ENCODE peak calls at places on chromosomes 12 and 14, in eight cellular contexts. One of them, this sample, is unnamed.
A peak's percentile ranks its signal among the peaks of the same experiment; 100 is the strongest.

GRCh38 chr14:102822311-102822863 is 45.1 kb downstream of the TRAF3 start:
- DNase-seq in HCT116: no peak
- DNase-seq in IMR-90: peak; percentile 28
- DNase-seq in H1: no peak
- DNase-seq in K562: no peak
- DNase-seq in SK-N-SH: no peak
- DNase-seq in GM12878: no peak
- DNase-seq in HepG2: no peak
- DNase-seq in this sample: no peak

GRCh38 chr14:54102051-54102456 is 145.4 kb upstream of the BMP4 start:
- DNase-seq in HCT116: no peak
- DNase-seq in IMR-90: no peak
- DNase-seq in H1: no peak
- DNase-seq in K562: no peak
- DNase-seq in SK-N-SH: no peak
- DNase-seq in GM12878: no peak
- DNase-seq in HepG2: peak; percentile 91
- DNase-seq in this sample: no peak

GRCh38 chr12:50401383-50402155 is 884 bp downstream of the LARP4 start:
- DNase-seq in HCT116: no peak
- DNase-seq in IMR-90: peak; percentile 51
- DNase-seq in H1: no peak
- DNase-seq in K562: no peak
- DNase-seq in SK-N-SH: no peak
- DNase-seq in GM12878: no peak
- DNase-seq in HepG2: no peak
- DNase-seq in this sample: peak; percentile 22

GRCh38 chr14:76267322-76268012 is 108.5 kb upstream of the ESRRB start:
- DNase-seq in HCT116: no peak
- DNase-seq in IMR-90: peak; percentile 21
- DNase-seq in H1: no peak
- DNase-seq in K562: no peak
- DNase-seq in SK-N-SH: peak; percentile 73
- DNase-seq in GM12878: no peak
- DNase-seq in HepG2: no peak
- DNase-seq in this sample: no peak

GRCh38 chr12:6962285-6963015 is 8.0 kb downstream of the PHB2 start:
- DNase-seq in HCT116: no peak
- DNase-seq in IMR-90: no peak
- DNase-seq in H1: no peak
- DNase-seq in K562: no peak
- DNase-seq in SK-N-SH: peak; percentile 35
- DNase-seq in GM12878: no peak
- DNase-seq in HepG2: no peak
- DNase-seq in this sample: no peak

GRCh38 chr12:63967358-63967757 is 122.9 kb downstream of the SRGAP1 start:
- DNase-seq in HCT116: peak; percentile 32
- DNase-seq in IMR-90: peak; percentile 72
- DNase-seq in H1: no peak
- DNase-seq in K562: no peak
- DNase-seq in SK-N-SH: no peak
- DNase-seq in GM12878: no peak
- DNase-seq in HepG2: no peak
- DNase-seq in this sample: no peak

GRCh38 chr12:75483411-75483810 is 2.9 kb downstream of the GLIPR1 start:
- DNase-seq in HCT116: no peak
- DNase-seq in IMR-90: no peak
- DNase-seq in H1: no peak
- DNase-seq in K562: no peak
- DNase-seq in SK-N-SH: no peak
- DNase-seq in GM12878: no peak
- DNase-seq in HepG2: no peak
- DNase-seq in this sample: no peak

GRCh38 chr14:102898776-102899515 is 23.5 kb upstream of the AMN start:
- DNase-seq in HCT116: no peak
- DNase-seq in IMR-90: no peak
- DNase-seq in H1: no peak
- DNase-seq in K562: no peak
- DNase-seq in SK-N-SH: peak; percentile 18
- DNase-seq in GM12878: peak; percentile 28
- DNase-seq in HepG2: no peak
- DNase-seq in this sample: no peak

GRCh38 chr14:53327716-53328115 is 174.6 kb upstream of the DDHD1 start:
- DNase-seq in HCT116: no peak
- DNase-seq in IMR-90: peak; percentile 69
- DNase-seq in H1: no peak
- DNase-seq in K562: no peak
- DNase-seq in SK-N-SH: no peak
- DNase-seq in GM12878: no peak
- DNase-seq in HepG2: no peak
- DNase-seq in this sample: no peak

GRCh38 chr14:21090194-21090939 is 8.1 kb downstream of the ZNF219 start:
- DNase-seq in HCT116: no peak
- DNase-seq in IMR-90: no peak
- DNase-seq in H1: no peak
- DNase-seq in K562: peak; percentile 36
- DNase-seq in SK-N-SH: peak; percentile 87
- DNase-seq in GM12878: no peak
- DNase-seq in HepG2: no peak
- DNase-seq in this sample: peak; percentile 58

GRCh38 chr14:89616425-89617141 is 199.6 kb upstream of the FOXN3 start:
- DNase-seq in HCT116: no peak
- DNase-seq in IMR-90: peak; percentile 39
- DNase-seq in H1: no peak
- DNase-seq in K562: no peak
- DNase-seq in SK-N-SH: peak; percentile 52
- DNase-seq in GM12878: no peak
- DNase-seq in HepG2: peak; percentile 29
- DNase-seq in this sample: no peak

GRCh38 chr14:32073537-32074189 is 3.4 kb upstream of the ARHGAP5 start:
- DNase-seq in HCT116: peak; percentile 82
- DNase-seq in IMR-90: peak; percentile 82
- DNase-seq in H1: no peak
- DNase-seq in K562: peak; percentile 52
- DNase-seq in SK-N-SH: peak; percentile 61
- DNase-seq in GM12878: peak; percentile 36
- DNase-seq in HepG2: peak; percentile 94
- DNase-seq in this sample: peak; percentile 71

GRCh38 chr12:58425481-58426392 is 484.4 kb downstream of the ATP23 start:
- DNase-seq in HCT116: peak; percentile 72
- DNase-seq in IMR-90: peak; percentile 94
- DNase-seq in H1: no peak
- DNase-seq in K562: no peak
- DNase-seq in SK-N-SH: no peak
- DNase-seq in GM12878: peak; percentile 73
- DNase-seq in HepG2: peak; percentile 37
- DNase-seq in this sample: peak; percentile 95

GRCh38 chr14:66443785-66444184 is 42.4 kb upstream of the CCDC196 start:
- DNase-seq in HCT116: no peak
- DNase-seq in IMR-90: no peak
- DNase-seq in H1: no peak
- DNase-seq in K562: no peak
- DNase-seq in SK-N-SH: no peak
- DNase-seq in GM12878: no peak
- DNase-seq in HepG2: no peak
- DNase-seq in this sample: no peak

GRCh38 chr14:105525861-105526780 is at the start of gene TMEM121:
- DNase-seq in HCT116: no peak
- DNase-seq in IMR-90: no peak
- DNase-seq in H1: no peak
- DNase-seq in K562: peak; percentile 45
- DNase-seq in SK-N-SH: peak; percentile 93
- DNase-seq in GM12878: no peak
- DNase-seq in HepG2: no peak
- DNase-seq in this sample: peak; percentile 46

GRCh38 chr12:132168311-132169031 is 24.2 kb downstream of the NOC4L start:
- DNase-seq in HCT116: no peak
- DNase-seq in IMR-90: no peak
- DNase-seq in H1: no peak
- DNase-seq in K562: no peak
- DNase-seq in SK-N-SH: no peak
- DNase-seq in GM12878: no peak
- DNase-seq in HepG2: no peak
- DNase-seq in this sample: no peak

GRCh38 chr12:108386704-108387360 is 47.7 kb upstream of the CMKLR1 start:
- DNase-seq in HCT116: no peak
- DNase-seq in IMR-90: no peak
- DNase-seq in H1: no peak
- DNase-seq in K562: no peak
- DNase-seq in SK-N-SH: peak; percentile 67
- DNase-seq in GM12878: no peak
- DNase-seq in HepG2: no peak
- DNase-seq in this sample: no peak

GRCh38 chr12:95096852-95097251 is 23.4 kb upstream of the NR2C1 start:
- DNase-seq in HCT116: no peak
- DNase-seq in IMR-90: peak; percentile 60
- DNase-seq in H1: no peak
- DNase-seq in K562: no peak
- DNase-seq in SK-N-SH: no peak
- DNase-seq in GM12878: no peak
- DNase-seq in HepG2: no peak
- DNase-seq in this sample: no peak

GRCh38 chr12:65460076-65460475 is 181.6 kb downstream of the MSRB3 start:
- DNase-seq in HCT116: no peak
- DNase-seq in IMR-90: no peak
- DNase-seq in H1: no peak
- DNase-seq in K562: no peak
- DNase-seq in SK-N-SH: no peak
- DNase-seq in GM12878: no peak
- DNase-seq in HepG2: no peak
- DNase-seq in this sample: no peak

GRCh38 chr14:51246032-51246431 is 6.0 kb downstream of the TMX1 start:
- DNase-seq in HCT116: no peak
- DNase-seq in IMR-90: no peak
- DNase-seq in H1: no peak
- DNase-seq in K562: no peak
- DNase-seq in SK-N-SH: no peak
- DNase-seq in GM12878: no peak
- DNase-seq in HepG2: no peak
- DNase-seq in this sample: no peak

GRCh38 chr12:473863-474577 is 14.3 kb downstream of the B4GALNT3 start:
- DNase-seq in HCT116: no peak
- DNase-seq in IMR-90: no peak
- DNase-seq in H1: no peak
- DNase-seq in K562: no peak
- DNase-seq in SK-N-SH: no peak
- DNase-seq in GM12878: no peak
- DNase-seq in HepG2: no peak
- DNase-seq in this sample: no peak

GRCh38 chr12:120069278-120069677 is 47.3 kb downstream of the RAB35 start:
- DNase-seq in HCT116: no peak
- DNase-seq in IMR-90: no peak
- DNase-seq in H1: no peak
- DNase-seq in K562: no peak
- DNase-seq in SK-N-SH: no peak
- DNase-seq in GM12878: no peak
- DNase-seq in HepG2: no peak
- DNase-seq in this sample: no peak
- TF ChIP-seq RAD21 in HCT116: no peak
- TF ChIP-seq RAD21 in IMR-90: no peak
- TF ChIP-seq RAD21 in H1: no peak
- TF ChIP-seq RAD21 in K562: no peak
- TF ChIP-seq RAD21 in SK-N-SH: no peak
- TF ChIP-seq RAD21 in GM12878: no peak
- TF ChIP-seq RAD21 in HepG2: no peak
- TF ChIP-seq RAD21 in this sample: no peak

GRCh38 chr14:94364964-94365363 is 23.4 kb downstream of the SERPINA1 start:
- DNase-seq in HCT116: no peak
- DNase-seq in IMR-90: no peak
- DNase-seq in H1: no peak
- DNase-seq in K562: no peak
- DNase-seq in SK-N-SH: no peak
- DNase-seq in GM12878: no peak
- DNase-seq in HepG2: no peak
- DNase-seq in this sample: no peak

GRCh38 chr14:94367896-94368590 is 20.4 kb downstream of the SERPINA1 start:
- DNase-seq in HCT116: no peak
- DNase-seq in IMR-90: no peak
- DNase-seq in H1: no peak
- DNase-seq in K562: no peak
- DNase-seq in SK-N-SH: no peak
- DNase-seq in GM12878: no peak
- DNase-seq in HepG2: no peak
- DNase-seq in this sample: no peak

GRCh38 chr14:94367347-94367746 is 21.1 kb downstream of the SERPINA1 start:
- DNase-seq in HCT116: no peak
- DNase-seq in IMR-90: no peak
- DNase-seq in H1: no peak
- DNase-seq in K562: no peak
- DNase-seq in SK-N-SH: no peak
- DNase-seq in GM12878: no peak
- DNase-seq in HepG2: no peak
- DNase-seq in this sample: no peak

GRCh38 chr14:94365624-94366023 is 22.8 kb downstream of the SERPINA1 start:
- DNase-seq in HCT116: no peak
- DNase-seq in IMR-90: no peak
- DNase-seq in H1: no peak
- DNase-seq in K562: no peak
- DNase-seq in SK-N-SH: no peak
- DNase-seq in GM12878: no peak
- DNase-seq in HepG2: no peak
- DNase-seq in this sample: no peak

GRCh38 chr14:94366146-94366887 is 22.1 kb downstream of the SERPINA1 start:
- DNase-seq in HCT116: no peak
- DNase-seq in IMR-90: no peak
- DNase-seq in H1: no peak
- DNase-seq in K562: no peak
- DNase-seq in SK-N-SH: no peak
- DNase-seq in GM12878: no peak
- DNase-seq in HepG2: no peak
- DNase-seq in this sample: no peak
- TF ChIP-seq RAD21 in HCT116: no peak
- TF ChIP-seq RAD21 in IMR-90: no peak
- TF ChIP-seq RAD21 in H1: no peak
- TF ChIP-seq RAD21 in K562: no peak
- TF ChIP-seq RAD21 in SK-N-SH: no peak
- TF ChIP-seq RAD21 in GM12878: no peak
- TF ChIP-seq RAD21 in HepG2: no peak
- TF ChIP-seq RAD21 in this sample: no peak

DNA sequence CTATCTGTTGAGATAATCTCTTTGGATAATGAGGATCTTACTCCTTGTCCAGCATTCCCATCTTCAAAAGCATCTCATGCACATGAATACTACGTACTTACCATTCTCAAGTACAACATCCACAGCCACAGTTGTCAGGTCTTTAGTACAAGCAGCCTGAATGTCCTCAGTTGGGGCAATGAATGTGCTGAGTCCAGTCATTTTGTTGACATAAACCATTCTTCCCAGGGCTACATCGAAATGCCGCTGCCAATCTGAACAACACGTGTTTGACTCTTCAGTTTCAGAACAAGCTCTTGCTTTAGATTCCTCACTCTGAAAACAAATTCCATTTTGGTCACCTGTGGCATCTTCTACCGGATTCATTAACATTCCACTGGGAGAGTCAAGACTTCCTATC is 5.0 kb downstream of the MLH3 start:
- DNase-seq in HCT116: no peak
- DNase-seq in IMR-90: no peak
- DNase-seq in H1: no peak
- DNase-seq in K562: no peak
- DNase-seq in SK-N-SH: no peak
- DNase-seq in GM12878: no peak
- DNase-seq in HepG2: no peak
- DNase-seq in this sample: no peak
- TF ChIP-seq RAD21 in HCT116: no peak
- TF ChIP-seq RAD21 in IMR-90: no peak
- TF ChIP-seq RAD21 in H1: no peak
- TF ChIP-seq RAD21 in K562: no peak
- TF ChIP-seq RAD21 in SK-N-SH: no peak
- TF ChIP-seq RAD21 in GM12878: no peak
- TF ChIP-seq RAD21 in HepG2: no peak
- TF ChIP-seq RAD21 in this sample: no peak

GRCh38 chr14:23551266-23552028 is at the start of gene ZFHX2:
- DNase-seq in HCT116: peak; percentile 67
- DNase-seq in IMR-90: peak; percentile 49
- DNase-seq in H1: no peak
- DNase-seq in K562: peak; percentile 75
- DNase-seq in SK-N-SH: peak; percentile 91
- DNase-seq in GM12878: no peak
- DNase-seq in HepG2: peak; percentile 92
- DNase-seq in this sample: peak; percentile 81
- TF ChIP-seq RAD21 in HCT116: no peak
- TF ChIP-seq RAD21 in IMR-90: no peak
- TF ChIP-seq RAD21 in H1: no peak
- TF ChIP-seq RAD21 in K562: no peak
- TF ChIP-seq RAD21 in SK-N-SH: no peak
- TF ChIP-seq RAD21 in GM12878: no peak
- TF ChIP-seq RAD21 in HepG2: peak; percentile 41
- TF ChIP-seq RAD21 in this sample: no peak

This sample was measured in A549.